ENCODE peak calls at places on chromosomes 1 and 21, in eight cellular contexts. W is type B pancreatic cell, B is AG09319, X is adrenal gland, F is Calu3, Q is H9, P is body of pancreas, R is esophagus muscularis mucosa. A is an unnamed sample.

GRCh38 chr1:111222308-111223125 is 5.0 kb upstream of the CHI3L2 start:
- DNase-seq in W (peak; percentile 78), B (no peak), X (peak; percentile 83), F (peak; percentile 83), Q (peak; percentile 90), P (peak; percentile 79), R (no peak), A (peak; percentile 85)

GRCh38 chr1:164806531-164806930 is 247.5 kb downstream of the PBX1 start:
- DNase-seq in W (no peak), B (no peak), X (no peak), F (no peak), Q (no peak), P (peak; percentile 59), R (no peak), A (no peak)

GRCh38 chr1:50368179-50369007 is 54.9 kb downstream of the DMRTA2 start:
- DNase-seq in W (no peak), B (no peak), X (no peak), F (peak; percentile 69), Q (peak; percentile 77), P (peak; percentile 53), R (no peak), A (peak; percentile 67)

GRCh38 chr1:172492421-172492820 is 40.5 kb upstream of the SUCO start:
- DNase-seq in W (no peak), B (no peak), X (no peak), F (no peak), Q (no peak), P (no peak), R (no peak), A (no peak)

GRCh38 chr1:33982419-33982818 is 118.5 kb downstream of the HMGB4 start:
- DNase-seq in W (no peak), B (no peak), X (no peak), F (no peak), Q (no peak), P (no peak), R (no peak), A (no peak)

GRCh38 chr1:19327301-19327700 is 15.2 kb downstream of the SLC66A1 start:
- DNase-seq in W (no peak), B (no peak), X (no peak), F (no peak), Q (peak; percentile 19), P (no peak), R (no peak), A (no peak)

GRCh38 chr1:181086926-181087325 is 1.6 kb upstream of the IER5 start:
- DNase-seq in W (no peak), B (no peak), X (no peak), F (no peak), Q (no peak), P (no peak), R (no peak), A (no peak)

GRCh38 chr21:34692458-34693020 is 23.7 kb downstream of the CLIC6 start:
- DNase-seq in W (no peak), B (no peak), X (no peak), F (no peak), Q (no peak), P (no peak), R (no peak), A (no peak)

GRCh38 chr1:48749068-48749467 is 27.6 kb downstream of the BEND5 start:
- DNase-seq in W (no peak), B (no peak), X (no peak), F (no peak), Q (no peak), P (no peak), R (no peak), A (no peak)

GRCh38 chr1:243916160-243916559 is 66.1 kb upstream of the AKT3 start:
- DNase-seq in W (no peak), B (no peak), X (no peak), F (no peak), Q (no peak), P (no peak), R (no peak), A (no peak)

GRCh38 chr1:43882763-43883162 is 50.8 kb upstream of the ARTN start:
- DNase-seq in W (no peak), B (no peak), X (no peak), F (no peak), Q (no peak), P (no peak), R (no peak), A (no peak)

GRCh38 chr1:182301467-182302198 is 90.0 kb downstream of the GLUL start:
- DNase-seq in W (no peak), B (no peak), X (no peak), F (peak; percentile 57), Q (no peak), P (peak; percentile 27), R (no peak), A (no peak)

GRCh38 chr21:45308211-45309068 is 20.7 kb upstream of the POFUT2 start:
- DNase-seq in W (no peak), B (no peak), X (peak; percentile 26), F (no peak), Q (no peak), P (no peak), R (no peak), A (no peak)

GRCh38 chr1:239708622-239709021 is 322.3 kb downstream of the CHRM3 start:
- DNase-seq in W (no peak), B (no peak), X (no peak), F (no peak), Q (no peak), P (no peak), R (no peak), A (no peak)

GRCh38 chr21:44454747-44455523 is at the start of gene LRRC3:
- DNase-seq in W (peak; percentile 90), B (peak; percentile 8), X (peak; percentile 84), F (peak; percentile 70), Q (peak; percentile 99), P (peak; percentile 87), R (peak; percentile 96), A (peak; percentile 92)

GRCh38 chr1:67921725-67922489 is 88.6 kb upstream of the GNG12 start:
- DNase-seq in W (no peak), B (no peak), X (no peak), F (no peak), Q (no peak), P (no peak), R (no peak), A (no peak)

GRCh38 chr1:46532498-46533178 is 18.8 kb downstream of the KNCN start:
- DNase-seq in W (peak; percentile 82), B (no peak), X (peak; percentile 62), F (peak; percentile 84), Q (peak; percentile 55), P (peak; percentile 53), R (no peak), A (peak; percentile 75)

GRCh38 chr1:46532095-46532494 is 19.4 kb downstream of the KNCN start:
- DNase-seq in W (no peak), B (no peak), X (no peak), F (no peak), Q (no peak), P (no peak), R (no peak), A (no peak)

GRCh38 chr1:46530311-46530710 is 21.1 kb downstream of the KNCN start:
- DNase-seq in W (no peak), B (no peak), X (no peak), F (no peak), Q (no peak), P (no peak), R (no peak), A (no peak)

GRCh38 chr1:46529031-46529630 is 22.3 kb downstream of the KNCN start:
- DNase-seq in W (no peak), B (no peak), X (no peak), F (no peak), Q (no peak), P (no peak), R (no peak), A (no peak)

DNA sequence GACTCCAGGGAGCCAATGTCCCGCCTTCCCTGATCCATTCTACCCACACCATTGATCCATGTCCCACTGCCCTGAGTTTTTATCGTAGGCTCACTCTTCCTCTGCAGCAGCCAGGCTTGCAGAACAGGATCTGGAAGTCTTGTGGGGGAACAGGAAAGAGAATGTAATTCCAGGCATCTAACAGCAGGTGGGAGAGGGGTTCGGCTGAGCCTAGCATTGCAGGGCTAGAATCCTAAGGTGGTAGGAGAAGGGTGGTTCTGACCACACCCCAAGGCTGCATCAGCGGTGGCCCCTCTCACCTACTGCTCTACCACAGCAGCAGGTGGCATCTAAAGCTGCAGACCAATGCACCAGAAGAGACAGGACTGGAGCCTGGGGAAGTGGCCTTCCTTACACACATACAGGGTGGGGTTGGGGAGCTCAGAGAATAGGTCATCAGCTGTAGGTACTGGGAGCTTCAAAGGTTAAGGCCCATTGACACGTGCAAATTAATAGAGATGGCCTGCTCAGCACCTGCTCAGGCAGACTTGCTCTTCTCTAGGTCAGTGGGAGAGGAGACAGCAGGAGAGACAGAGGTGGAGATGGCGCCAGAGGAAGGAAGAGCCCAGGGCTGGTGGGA is 20.5 kb downstream of the KNCN start:
- DNase-seq in W (no peak), B (no peak), X (no peak), F (peak; percentile 71), Q (no peak), P (no peak), R (no peak), A (no peak)
- TF ChIP-seq CTCF in W (peak; percentile 50), B (no peak), X (no peak), F (peak; percentile 33), Q (peak; percentile 40), P (no peak), R (no peak), A (peak; percentile 47)

GRCh38 chr1:63189677-63190076 is 132.7 kb upstream of the FOXD3 start:
- DNase-seq in W (no peak), B (no peak), X (no peak), F (peak; percentile 16), Q (peak; percentile 77), P (no peak), R (no peak), A (no peak)
- TF ChIP-seq CTCF in W (peak; percentile 62), B (peak; percentile 17), X (no peak), F (no peak), Q (peak; percentile 81), P (peak; percentile 14), R (no peak), A (peak; percentile 45)

GRCh38 chr1:92601044-92601443 is 114.3 kb upstream of the GFI1 start:
- DNase-seq in W (no peak), B (no peak), X (no peak), F (no peak), Q (no peak), P (no peak), R (no peak), A (no peak)

DNA sequence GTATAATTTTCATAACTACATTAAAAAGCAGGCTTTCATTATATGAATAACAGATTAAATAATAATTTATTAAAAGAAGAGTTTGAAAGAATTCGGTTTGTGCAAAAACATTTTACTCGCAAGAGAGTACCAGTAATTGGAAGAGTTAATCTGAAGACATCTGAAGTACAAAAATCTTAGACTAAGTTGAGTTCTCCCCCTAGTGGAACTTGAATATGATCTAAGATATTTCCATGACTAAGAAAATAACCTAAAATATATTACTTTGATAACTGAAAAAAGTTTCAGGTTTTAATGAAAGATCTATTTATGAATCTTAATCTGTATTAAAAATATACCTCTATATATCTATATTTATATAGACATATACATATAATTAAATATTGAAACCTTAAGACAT is 112.5 kb upstream of the GFI1 start:
- DNase-seq in W (no peak), B (no peak), X (no peak), F (no peak), Q (no peak), P (no peak), R (no peak), A (no peak)
- TF ChIP-seq CTCF in W (peak; percentile 67), B (peak; percentile 39), X (peak; percentile 10), F (no peak), Q (peak; percentile 55), P (peak; percentile 47), R (peak; percentile 17), A (peak; percentile 49)

GRCh38 chr21:26965567-26966359 is 1.1 kb downstream of the ADAMTS5 start:
- DNase-seq in W (peak; percentile 77), B (no peak), X (no peak), F (no peak), Q (peak; percentile 89), P (peak; percentile 27), R (no peak), A (peak; percentile 72)
- TF ChIP-seq CTCF in W (peak; percentile 63), B (peak; percentile 34), X (no peak), F (no peak), Q (peak; percentile 70), P (peak; percentile 52), R (peak; percentile 6), A (peak; percentile 7)